ENCODE peak calls at places on chromosomes 6 and 20, in seven cellular contexts. J is mesendoderm, D is H9, T is IMR-90, Z is mesenchymal stem cell, C is neuronal stem cell, U is H1. I is an unnamed sample.

GRCh38 chr20:48672324-48672723 is 155.5 kb downstream of the PREX1 start:
- DNase-seq in J (no peak), D (no peak), T (no peak), Z (no peak), C (no peak), U (no peak), I (no peak)

GRCh38 chr20:45470939-45471338 is 1.4 kb downstream of the WFDC2 start:
- DNase-seq in J (peak), D (no peak), T (no peak), Z (no peak), C (no peak), U (no peak), I (no peak)

GRCh38 chr20:57361517-57361916 is 10.5 kb downstream of the RAE1 start:
- DNase-seq in J (peak), D (no peak), T (peak), Z (peak), C (no peak), U (no peak), I (peak)

GRCh38 chr6:169169941-169170582 is 83.6 kb downstream of the THBS2 start:
- DNase-seq in J (no peak), D (peak), T (no peak), Z (no peak), C (no peak), U (no peak), I (no peak)

GRCh38 chr6:158799051-158799792 is 19.9 kb downstream of the EZR start:
- DNase-seq in J (no peak), D (no peak), T (peak), Z (peak), C (no peak), U (no peak), I (no peak)

GRCh38 chr6:7999201-7999600 is 65.0 kb downstream of the BLOC1S5 start:
- DNase-seq in J (no peak), D (no peak), T (no peak), Z (no peak), C (no peak), U (no peak), I (no peak)

GRCh38 chr6:169345198-169345597 is 91.6 kb upstream of the THBS2 start:
- DNase-seq in J (no peak), D (no peak), T (no peak), Z (no peak), C (no peak), U (no peak), I (no peak)

GRCh38 chr6:2783188-2783957 is 18.2 kb downstream of the WRNIP1 start:
- DNase-seq in J (peak), D (peak), T (peak), Z (no peak), C (no peak), U (no peak), I (no peak)

GRCh38 chr20:10448270-10449156 is 13.4 kb downstream of the SLX4IP start:
- DNase-seq in J (no peak), D (no peak), T (peak), Z (no peak), C (no peak), U (no peak), I (no peak)

GRCh38 chr6:142373268-142374089 is 71.7 kb downstream of the ADGRG6 start:
- DNase-seq in J (no peak), D (no peak), T (peak), Z (no peak), C (no peak), U (no peak), I (peak)

GRCh38 chr20:47117789-47118188 is 223.1 kb downstream of the EYA2 start:
- DNase-seq in J (no peak), D (no peak), T (peak), Z (no peak), C (no peak), U (no peak), I (no peak)

GRCh38 chr6:55069132-55069781 is 105.1 kb upstream of the HCRTR2 start:
- DNase-seq in J (peak), D (peak), T (peak), Z (peak), C (peak), U (peak), I (peak)

GRCh38 chr20:23156170-23156841 is 70.2 kb upstream of the CD93 start:
- DNase-seq in J (no peak), D (peak), T (peak), Z (peak), C (no peak), U (no peak), I (peak)

GRCh38 chr6:163679012-163679660 is 264.6 kb downstream of the QKI start:
- DNase-seq in J (no peak), D (no peak), T (no peak), Z (no peak), C (no peak), U (no peak), I (no peak)

GRCh38 chr6:115467726-115468125 is 593.0 kb downstream of the FRK start:
- DNase-seq in J (peak), D (no peak), T (no peak), Z (no peak), C (no peak), U (no peak), I (no peak)

GRCh38 chr6:24768361-24768760 is 6.4 kb upstream of the GMNN start:
- DNase-seq in J (no peak), D (no peak), T (peak), Z (no peak), C (no peak), U (no peak), I (no peak)

GRCh38 chr6:53833147-53833546 is 38.3 kb downstream of the LRRC1 start:
- DNase-seq in J (no peak), D (no peak), T (no peak), Z (no peak), C (no peak), U (no peak), I (no peak)

GRCh38 chr6:16441262-16441661 is 202.9 kb downstream of the GMPR start:
- DNase-seq in J (no peak), D (no peak), T (no peak), Z (no peak), C (no peak), U (no peak), I (no peak)

GRCh38 chr6:164069352-164070022 is 655.0 kb downstream of the QKI start:
- DNase-seq in J (no peak), D (no peak), T (no peak), Z (no peak), C (peak), U (no peak), I (no peak)

GRCh38 chr6:45132059-45132458 is 196.1 kb upstream of the RUNX2 start:
- DNase-seq in J (no peak), D (no peak), T (no peak), Z (peak), C (no peak), U (no peak), I (no peak)

DNA sequence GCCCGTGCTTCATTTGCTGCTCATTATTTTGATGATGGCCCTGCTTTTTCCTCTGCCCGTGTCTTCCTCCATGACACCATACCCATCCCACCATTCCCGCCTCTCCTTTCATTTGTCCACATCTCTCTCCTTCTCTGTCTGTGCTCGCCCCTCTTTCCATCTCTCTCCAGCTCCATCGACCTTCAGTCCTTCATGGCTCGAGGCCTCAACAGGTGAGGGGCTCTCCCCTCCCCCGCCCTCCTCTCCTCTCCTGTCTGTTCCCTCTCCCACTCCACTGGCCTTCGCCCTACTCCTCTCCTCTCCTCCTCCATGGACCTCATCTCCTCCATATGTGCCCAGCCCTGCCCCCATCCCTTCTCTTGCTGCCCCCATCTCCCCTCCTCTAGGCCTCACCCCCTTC is 12.1 kb upstream of the ZBTB9 start:
- DNase-seq in J (no peak), D (no peak), T (no peak), Z (no peak), C (no peak), U (no peak), I (no peak)
- H2AK5ac ChIP-seq in J (no peak), D (no peak), T (no peak), Z (no peak), C (no peak), U (no peak), I (no peak)

GRCh38 chr20:36359668-36360406 is 53.7 kb downstream of the DLGAP4 start:
- DNase-seq in J (no peak), D (no peak), T (no peak), Z (no peak), C (no peak), U (no peak), I (peak)
- H2AK5ac ChIP-seq in J (no peak), D (no peak), T (no peak), Z (no peak), C (peak), U (no peak), I (no peak)

GRCh38 chr20:8176276-8176675 is 44.2 kb downstream of the PLCB1 start:
- DNase-seq in J (no peak), D (no peak), T (no peak), Z (no peak), C (no peak), U (no peak), I (no peak)
- H2AK5ac ChIP-seq in J (no peak), D (no peak), T (no peak), Z (no peak), C (no peak), U (no peak), I (no peak)

GRCh38 chr6:21694168-21694567 is 100.6 kb downstream of the SOX4 start:
- DNase-seq in J (no peak), D (no peak), T (no peak), Z (no peak), C (no peak), U (no peak), I (no peak)

DNA sequence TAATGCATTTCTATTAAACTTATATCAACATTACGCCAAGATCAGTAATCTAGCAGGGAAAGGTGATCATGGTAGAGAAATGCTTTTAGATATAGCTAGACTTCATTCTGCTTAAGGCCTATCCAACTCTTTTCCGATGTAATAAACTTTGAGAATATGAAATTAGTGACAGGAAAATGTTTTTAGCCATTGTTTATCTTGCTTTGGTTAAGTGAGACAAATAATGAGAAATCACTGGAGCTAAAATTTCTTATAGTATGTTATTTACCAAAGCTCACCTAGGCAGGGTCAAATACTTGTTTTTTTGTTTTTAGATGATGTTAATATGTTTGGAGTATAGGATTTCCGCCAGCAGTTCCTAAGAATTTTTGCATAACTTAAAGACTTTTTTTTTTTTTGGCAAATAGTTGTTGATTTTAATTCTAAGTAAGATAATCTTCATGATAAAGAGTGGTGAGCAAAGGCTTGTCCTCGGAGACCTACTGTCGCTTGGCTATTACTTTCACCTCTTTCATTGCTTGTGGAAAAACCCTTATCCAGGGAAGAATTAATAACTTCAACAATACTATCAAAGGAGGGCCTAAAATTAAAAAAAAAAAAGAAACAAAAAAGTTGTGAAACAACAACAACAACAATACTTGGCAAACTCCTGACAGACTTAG is 98.3 kb downstream of the SOX4 start:
- DNase-seq in J (no peak), D (no peak), T (no peak), Z (no peak), C (no peak), U (no peak), I (no peak)
- H2AK5ac ChIP-seq in J (no peak), D (no peak), T (no peak), Z (no peak), C (no peak), U (no peak), I (no peak)

DNA sequence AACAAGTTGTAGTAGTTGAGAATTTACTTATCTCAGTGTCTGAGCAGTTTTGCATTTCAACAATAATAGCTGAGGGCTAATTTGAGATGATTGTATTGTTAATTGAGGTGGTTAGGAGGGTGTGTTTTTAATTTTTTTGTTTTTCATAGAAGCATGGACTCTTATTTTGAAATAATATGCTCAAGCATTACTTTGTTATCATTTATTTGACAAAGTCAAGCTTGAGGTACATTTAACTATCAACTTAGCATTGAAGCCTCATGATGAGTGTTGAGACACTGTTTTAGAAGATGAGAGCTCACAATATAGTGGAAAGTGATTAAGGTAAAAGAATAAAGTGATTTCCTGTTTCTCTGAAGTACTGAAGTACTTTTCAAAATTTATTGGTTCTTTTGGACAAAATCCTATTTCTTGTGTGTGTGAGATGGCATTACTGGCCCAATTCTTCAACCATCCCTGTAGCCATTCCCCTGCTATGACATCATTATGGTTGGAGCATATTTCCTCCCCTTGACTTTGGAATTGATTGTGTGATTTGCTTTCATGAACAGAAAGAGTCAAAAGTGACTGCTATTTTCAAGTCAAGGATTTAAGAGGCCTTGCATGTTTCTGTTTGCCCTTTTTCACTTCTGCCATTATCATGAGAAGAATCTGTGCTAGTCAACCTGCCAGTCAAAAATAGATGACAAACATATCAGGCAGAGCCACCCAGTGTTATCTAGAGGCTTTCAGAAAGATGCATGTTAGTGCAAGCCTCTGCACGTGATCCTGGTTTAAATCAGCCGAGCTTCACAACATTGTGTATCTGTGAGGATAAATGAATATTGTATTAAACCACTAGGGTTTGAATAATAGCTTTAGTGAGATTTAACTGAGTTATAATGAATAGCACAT is 1112.3 kb upstream of the CITED2 start:
- DNase-seq in J (no peak), D (no peak), T (peak), Z (peak), C (no peak), U (no peak), I (peak)
- H2AK5ac ChIP-seq in J (no peak), D (no peak), T (peak), Z (peak), C (no peak), U (no peak), I (no peak)

DNA sequence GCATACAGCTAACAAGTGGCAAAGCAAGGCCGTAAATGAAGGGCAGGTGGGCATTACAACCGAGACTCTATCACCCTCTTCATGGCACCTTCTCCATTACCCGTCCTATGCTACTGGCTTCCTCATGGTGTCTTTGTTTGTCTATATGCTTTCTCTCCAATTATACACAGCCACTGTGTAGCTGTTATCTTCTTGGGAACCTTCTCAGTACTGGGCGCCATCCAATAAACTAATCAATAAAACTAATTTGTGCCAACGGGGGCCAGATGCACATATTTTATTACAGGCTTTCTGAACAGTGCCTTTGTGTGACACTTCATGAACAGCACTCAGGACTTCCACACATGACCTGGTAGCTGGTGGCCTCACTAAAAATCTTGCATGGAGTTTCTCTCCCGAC is 149.8 kb upstream of the PCSK2 start:
- DNase-seq in J (no peak), D (no peak), T (no peak), Z (no peak), C (no peak), U (no peak), I (no peak)
- H2AK5ac ChIP-seq in J (no peak), D (no peak), T (no peak), Z (no peak), C (no peak), U (no peak), I (no peak)

GRCh38 chr20:50815162-50815989 is 20.5 kb downstream of the BCAS4 start:
- DNase-seq in J (no peak), D (no peak), T (peak), Z (peak), C (no peak), U (no peak), I (no peak)
- H2AK5ac ChIP-seq in J (no peak), D (no peak), T (peak), Z (no peak), C (no peak), U (no peak), I (no peak)

GRCh38 chr6:117502580-117502979 is 20.1 kb downstream of the DCBLD1 start:
- DNase-seq in J (no peak), D (no peak), T (peak), Z (peak), C (no peak), U (no peak), I (no peak)

GRCh38 chr6:117506180-117506835 is 23.8 kb downstream of the DCBLD1 start:
- DNase-seq in J (no peak), D (no peak), T (peak), Z (no peak), C (no peak), U (no peak), I (no peak)

GRCh38 chr6:117505337-117505736 is 22.9 kb downstream of the DCBLD1 start:
- DNase-seq in J (no peak), D (no peak), T (peak), Z (peak), C (no peak), U (no peak), I (no peak)

GRCh38 chr6:117503211-117503610 is 20.7 kb downstream of the DCBLD1 start:
- DNase-seq in J (no peak), D (no peak), T (no peak), Z (no peak), C (no peak), U (no peak), I (no peak)

GRCh38 chr6:117504478-117505144 is 22.1 kb downstream of the DCBLD1 start:
- DNase-seq in J (no peak), D (no peak), T (no peak), Z (no peak), C (no peak), U (no peak), I (no peak)
- H2AK5ac ChIP-seq in J (no peak), D (no peak), T (peak), Z (peak), C (no peak), U (no peak), I (no peak)

GRCh38 chr20:25309395-25310267 is 61.7 kb downstream of the PYGB start:
- DNase-seq in J (peak), D (no peak), T (peak), Z (peak), C (no peak), U (no peak), I (peak)
- H2AK5ac ChIP-seq in J (no peak), D (no peak), T (peak), Z (peak), C (peak), U (no peak), I (peak)

I was measured in trophoblast cell.